ENCODE peak calls at places on chromosome 22, in nine cellular contexts. A is T-helper 1 cell; X is naive thymus-derived CD8-positive, alpha-beta T cell; J is NCI-H2081; I is left cardiac atrium; F is frontal cortex; T is pancreas; Q is activated CD8-positive, alpha-beta T cell treated with anti-CD3 and anti-CD28 coated beads, Interleukin-2, amount 10 ng/mL, durations not matched to agents 7 days and 5 days; M is right lobe of liver. R is an unnamed sample.

GRCh38 chr22:28969401-28970168 is 86.2 kb downstream of the ZNRF3 start:
- DNase-seq in J (no peak), Q (no peak), A (no peak), F (no peak), I (no peak), X (no peak), M (peak), T (no peak), R (no peak)

GRCh38 chr22:29733362-29734322 is 13.8 kb downstream of the CABP7 start:
- DNase-seq in A (no peak), T (peak), J (no peak), M (no peak), F (no peak), X (no peak), I (no peak), Q (no peak), R (no peak)

GRCh38 chr22:44845796-44846720 is 93.7 kb downstream of the ARHGAP8 start:
- DNase-seq in T (no peak), M (no peak), Q (no peak), X (no peak), F (no peak), I (no peak), A (no peak), J (no peak), R (no peak)

GRCh38 chr22:46373838-46374662 is 38.5 kb downstream of the TRMU start:
- DNase-seq in X (peak), Q (peak), A (no peak), M (no peak), I (no peak), T (peak), J (no peak), F (no peak), R (no peak)

GRCh38 chr22:20494978-20495860 is at the start of gene KLHL22:
- DNase-seq in I (peak), A (peak), J (peak), Q (peak), T (no peak), F (no peak), X (peak), M (no peak), R (peak)

GRCh38 chr22:23997092-23997491 is 8.2 kb downstream of the GSTT4 start:
- DNase-seq in M (no peak), I (no peak), J (no peak), F (no peak), X (no peak), T (no peak), Q (no peak), A (no peak), R (no peak)

GRCh38 chr22:22691716-22692701 is 47.6 kb downstream of the GGTLC2 start:
- DNase-seq in I (no peak), F (no peak), X (no peak), T (no peak), Q (no peak), J (no peak), A (no peak), M (no peak), R (no peak)

GRCh38 chr22:29536411-29536810 is 17.1 kb downstream of the THOC5 start:
- DNase-seq in T (no peak), A (no peak), F (no peak), M (no peak), J (no peak), Q (no peak), X (no peak), I (no peak), R (no peak)

R was measured in activated T-helper 9 cell treated with anti-CD3 and anti-CD28 coated beads, Interleukin-2, amount 50 U/mL, for 16 hours.